ENCODE peak calls at places on chromosome 5, in ten cellular contexts. T is AML-193; Y is HFF-Myc; D is A172; Q is activated T-helper 1 cell treated with anti-CD3 and anti-CD28 coated beads, Interleukin-12 subunit alpha, Interleukin-12 subunit beta, Interleukin-2, Interleukin-4 antibody, amounts not matched to agents 30 ng/mL and 10 ng/mL and 1 ng/mL, durations not matched to agents 14 hours and 24 hours and 36 hours; J is stimulated activated CD8-positive, alpha-beta memory T cell treated with anti-CD3 and anti-CD28 coated beads, Interleukin-7, amount 100 ng/mL, for 1 hour; B is head of caudate nucleus; E is activated CD4-positive, alpha-beta memory T cell treated with anti-CD3 and anti-CD28 coated beads for 36 hours; G is NCI-H2081; K is spleen. V is an unnamed sample.

GRCh38 chr5:180421672-180422071 is 68.5 kb upstream of the GFPT2 start:
- DNase-seq in B (no peak), D (no peak), Q (no peak), T (no peak), Y (no peak), K (no peak), G (no peak), J (no peak), E (no peak), V (no peak)

GRCh38 chr5:14895301-14895700 is 23.7 kb upstream of the ANKH start:
- DNase-seq in B (no peak), Q (no peak), D (no peak), J (no peak), K (no peak), T (no peak), E (no peak), Y (no peak), G (no peak), V (no peak)

GRCh38 chr5:149014634-149015033 is 48.2 kb downstream of the SH3TC2 start:
- DNase-seq in Y (no peak), K (no peak), E (no peak), G (no peak), Q (no peak), B (no peak), J (no peak), T (no peak), D (no peak), V (no peak)

GRCh38 chr5:119808474-119808873 is 179.1 kb downstream of the FAM170A start:
- DNase-seq in D (no peak), G (no peak), E (no peak), Y (no peak), Q (no peak), B (no peak), J (no peak), K (no peak), T (no peak), V (no peak)

GRCh38 chr5:138504799-138505198 is 38.2 kb downstream of the ETF1 start:
- DNase-seq in J (no peak), B (no peak), Y (no peak), E (no peak), G (no peak), Q (no peak), K (no peak), T (no peak), D (peak; percentile 18), V (no peak)

GRCh38 chr5:36611520-36612274 is 5.3 kb downstream of the SLC1A3 start:
- DNase-seq in G (no peak), Q (no peak), E (no peak), Y (no peak), K (no peak), J (no peak), T (no peak), D (no peak), B (no peak), V (no peak)

GRCh38 chr5:96582343-96582742 is 79.8 kb upstream of the CAST start:
- DNase-seq in D (no peak), K (no peak), T (no peak), J (no peak), E (no peak), B (no peak), G (peak; percentile 53), Y (no peak), Q (no peak), V (peak; percentile 60)

GRCh38 chr5:171957591-171958251 is 48.7 kb downstream of the FBXW11 start:
- DNase-seq in T (no peak), K (no peak), Y (no peak), E (peak; percentile 77), G (no peak), D (no peak), J (no peak), B (no peak), Q (no peak), V (no peak)

GRCh38 chr5:90940227-90940995 is 381.8 kb downstream of the ADGRV1 start:
- DNase-seq in T (no peak), D (peak; percentile 58), G (peak; percentile 40), B (no peak), K (no peak), E (peak; percentile 75), Y (peak; percentile 25), J (no peak), Q (peak; percentile 42), V (no peak)

GRCh38 chr5:15585826-15586591 is 86.0 kb downstream of the FBXL7 start:
- DNase-seq in E (no peak), B (no peak), D (no peak), G (no peak), T (no peak), J (no peak), K (no peak), Y (no peak), Q (no peak), V (no peak)

GRCh38 chr5:144742376-144742775 is 571.7 kb downstream of the KCTD16 start:
- DNase-seq in J (no peak), T (no peak), Y (no peak), Q (no peak), E (no peak), B (no peak), D (no peak), K (no peak), G (no peak), V (no peak)

GRCh38 chr5:537098-537497 is 12.8 kb upstream of the SLC9A3 start:
- DNase-seq in T (no peak), B (no peak), Q (no peak), D (no peak), E (no peak), Y (no peak), J (no peak), K (peak; percentile 51), G (no peak), V (no peak)

GRCh38 chr5:71483355-71483754 is 27.9 kb downstream of the BDP1 start:
- DNase-seq in E (no peak), K (no peak), Q (no peak), Y (no peak), J (no peak), B (no peak), D (peak; percentile 75), G (no peak), T (no peak), V (no peak)

GRCh38 chr5:151075698-151076331 is 5.0 kb downstream of the TNIP1 start:
- DNase-seq in E (peak; percentile 63), J (no peak), T (no peak), Y (no peak), G (no peak), K (peak; percentile 68), B (no peak), D (peak; percentile 79), Q (no peak), V (no peak)

GRCh38 chr5:114360816-114361723 is 800 bp upstream of the KCNN2 start:
- DNase-seq in E (peak; percentile 16), K (peak; percentile 74), D (no peak), T (no peak), Y (no peak), G (peak; percentile 48), B (peak; percentile 50), Q (no peak), J (no peak), V (no peak)

GRCh38 chr5:120160120-120160895 is 303.8 kb upstream of the PRR16 start:
- DNase-seq in B (no peak), K (no peak), J (no peak), E (no peak), Y (no peak), G (peak; percentile 48), D (peak; percentile 63), Q (no peak), T (no peak), V (no peak)

GRCh38 chr5:152285764-152286163 is 119.3 kb downstream of the NMUR2 start:
- DNase-seq in T (no peak), D (no peak), K (no peak), Q (no peak), J (no peak), E (no peak), B (no peak), G (no peak), Y (no peak), V (no peak)

GRCh38 chr5:90131734-90132133 is 277.8 kb downstream of the CETN3 start:
- DNase-seq in E (no peak), G (no peak), B (no peak), D (no peak), Q (no peak), T (no peak), K (no peak), J (no peak), Y (no peak), V (no peak)

GRCh38 chr5:40834391-40834848 is 602 bp downstream of the RPL37 start:
- DNase-seq in G (peak; percentile 9), D (peak; percentile 26), E (peak; percentile 42), T (no peak), Q (peak; percentile 36), Y (no peak), J (peak; percentile 18), B (no peak), K (peak; percentile 81), V (no peak)

GRCh38 chr5:36878421-36879088 is 2.0 kb downstream of the NIPBL start:
- DNase-seq in B (peak; percentile 14), Y (no peak), Q (no peak), G (peak; percentile 75), J (no peak), E (no peak), K (peak; percentile 61), T (no peak), D (peak; percentile 47), V (peak; percentile 49)

GRCh38 chr5:139689631-139690384 is 41.7 kb downstream of the CXXC5 start:
- DNase-seq in Q (no peak), G (no peak), T (peak; percentile 19), J (no peak), D (no peak), Y (no peak), B (no peak), K (peak; percentile 86), E (no peak), V (peak; percentile 22)

V was measured in SHP77.